ENCODE peak calls at places on chromosomes 11 and 22, in four cellular contexts. M, K, Q and L are unnamed samples.

GRCh38 chr11:16252373-16252772 is 104.0 kb downstream of the SOX6 start:
- DNase-seq in K (no peak), Q (peak), M (no peak), L (no peak)

GRCh38 chr11:116930177-116930576 is 92.8 kb upstream of the APOA1 start:
- DNase-seq in K (peak), Q (no peak), M (peak), L (peak)

GRCh38 chr11:47523491-47524199 is 29.3 kb downstream of the CELF1 start:
- DNase-seq in Q (peak), K (peak), M (peak), L (peak)

GRCh38 chr11:38305682-38306081 is 1707.6 kb upstream of the RAG2 start:
- DNase-seq in K (no peak), M (peak), Q (peak), L (no peak)

GRCh38 chr11:68302256-68303054 is 9.9 kb upstream of the LRP5 start:
- DNase-seq in M (peak), K (no peak), Q (peak), L (no peak)

GRCh38 chr11:95968585-95968984 is 44.7 kb upstream of the MTMR2 start:
- DNase-seq in K (no peak), M (no peak), Q (no peak), L (no peak)

GRCh38 chr22:49933236-49933921 is 14.9 kb downstream of the CRELD2 start:
- DNase-seq in Q (no peak), M (no peak), K (no peak), L (no peak)

GRCh38 chr11:114172871-114173444 is 113.4 kb downstream of the ZBTB16 start:
- DNase-seq in Q (no peak), K (no peak), M (no peak), L (no peak)